ENCODE peak calls at places on chromosomes 6 and 20, in eight cellular contexts. F, U, P, Z, D, N, E and H are unnamed samples.

GRCh38 chr20:20864346-20865096 is 152.1 kb upstream of the RALGAPA2 start:
- DNase-seq in F (no peak), U (no peak), P (no peak), Z (no peak), D (no peak), N (no peak), E (no peak), H (peak)

GRCh38 chr20:31517373-31517772 is 3.1 kb downstream of the HM13 start:
- DNase-seq in F (no peak), U (no peak), P (peak), Z (peak), D (no peak), N (peak), E (no peak), H (peak)

GRCh38 chr20:63002511-63002910 is 4.3 kb downstream of the BHLHE23 start:
- DNase-seq in F (no peak), U (no peak), P (no peak), Z (no peak), D (no peak), N (no peak), E (no peak), H (no peak)

GRCh38 chr6:150844371-150844770 is 21.1 kb upstream of the MTHFD1L start:
- DNase-seq in F (no peak), U (no peak), P (no peak), Z (no peak), D (no peak), N (no peak), E (no peak), H (no peak)

GRCh38 chr6:44925100-44925739 is 402.9 kb upstream of the RUNX2 start:
- DNase-seq in F (peak), U (no peak), P (no peak), Z (no peak), D (no peak), N (no peak), E (peak), H (peak)

GRCh38 chr20:2421247-2421646 is 40.5 kb downstream of the TGM6 start:
- DNase-seq in F (no peak), U (no peak), P (no peak), Z (no peak), D (no peak), N (no peak), E (no peak), H (no peak)

GRCh38 chr6:11779308-11780096 is 899 bp upstream of the ADTRP start:
- DNase-seq in F (no peak), U (no peak), P (peak), Z (peak), D (no peak), N (no peak), E (no peak), H (no peak)

GRCh38 chr20:17430515-17430914 is 100.7 kb downstream of the BFSP1 start:
- DNase-seq in F (no peak), U (no peak), P (no peak), Z (no peak), D (no peak), N (no peak), E (no peak), H (no peak)

GRCh38 chr20:2771631-2772080 is 28.8 kb downstream of the CPXM1 start:
- DNase-seq in F (no peak), U (no peak), P (no peak), Z (no peak), D (no peak), N (no peak), E (no peak), H (peak)

GRCh38 chr20:25000268-25000801 is 7.8 kb upstream of the APMAP start:
- DNase-seq in F (no peak), U (peak), P (peak), Z (peak), D (no peak), N (peak), E (no peak), H (no peak)

GRCh38 chr6:111591901-111592461 is 13.7 kb downstream of the TRAF3IP2 start:
- DNase-seq in F (no peak), U (no peak), P (no peak), Z (no peak), D (no peak), N (peak), E (no peak), H (no peak)

GRCh38 chr6:17397764-17398194 is 4.4 kb downstream of the CAP2 start:
- DNase-seq in F (no peak), U (no peak), P (no peak), Z (no peak), D (no peak), N (peak), E (no peak), H (no peak)

GRCh38 chr6:115783402-115784061 is 277.2 kb downstream of the FRK start:
- DNase-seq in F (no peak), U (no peak), P (no peak), Z (no peak), D (no peak), N (peak), E (no peak), H (no peak)

GRCh38 chr20:24470782-24471582 is 1.6 kb downstream of the SYNDIG1 start:
- DNase-seq in F (no peak), U (no peak), P (no peak), Z (no peak), D (no peak), N (no peak), E (no peak), H (peak)

GRCh38 chr20:52783769-52784168 is 188.4 kb upstream of the TSHZ2 start:
- DNase-seq in F (no peak), U (no peak), P (no peak), Z (no peak), D (no peak), N (no peak), E (no peak), H (peak)

GRCh38 chr6:37225350-37226169 is 32.0 kb upstream of the TBC1D22B start:
- DNase-seq in F (no peak), U (no peak), P (no peak), Z (no peak), D (no peak), N (no peak), E (no peak), H (no peak)

GRCh38 chr6:134550604-134551003 is 232.7 kb upstream of the SGK1 start:
- DNase-seq in F (no peak), U (no peak), P (no peak), Z (no peak), D (no peak), N (peak), E (no peak), H (no peak)

GRCh38 chr6:11232968-11233626 is 629 bp upstream of the NEDD9 start:
- DNase-seq in F (no peak), U (no peak), P (peak), Z (no peak), D (no peak), N (no peak), E (no peak), H (peak)

GRCh38 chr6:109236140-109237081 is 141.1 kb downstream of the CEP57L1 start:
- DNase-seq in F (no peak), U (no peak), P (peak), Z (no peak), D (no peak), N (no peak), E (no peak), H (peak)

GRCh38 chr20:61773081-61773631 is 292.5 kb downstream of the TAF4 start:
- DNase-seq in F (no peak), U (no peak), P (no peak), Z (no peak), D (no peak), N (no peak), E (no peak), H (no peak)

GRCh38 chr6:108710046-108710445 is 138.2 kb upstream of the ARMC2 start:
- DNase-seq in F (no peak), U (no peak), P (no peak), Z (no peak), D (no peak), N (no peak), E (no peak), H (no peak)

GRCh38 chr6:106181664-106182418 is 95.7 kb downstream of the PRDM1 start:
- DNase-seq in F (no peak), U (no peak), P (no peak), Z (no peak), D (no peak), N (peak), E (peak), H (no peak)

GRCh38 chr6:109073344-109074235 is 21.1 kb downstream of the SESN1 start:
- DNase-seq in F (peak), U (no peak), P (no peak), Z (no peak), D (no peak), N (peak), E (peak), H (peak)

GRCh38 chr20:62892348-62893304 is 31.0 kb upstream of the TCFL5 start:
- DNase-seq in F (no peak), U (no peak), P (no peak), Z (no peak), D (no peak), N (no peak), E (no peak), H (no peak)

GRCh38 chr20:62819494-62820174 is 2.8 kb downstream of the COL9A3 start:
- DNase-seq in F (no peak), U (no peak), P (no peak), Z (no peak), D (no peak), N (peak), E (no peak), H (peak)

GRCh38 chr20:34992751-34993417 is 37.2 kb downstream of the MYH7B start:
- DNase-seq in F (no peak), U (no peak), P (no peak), Z (no peak), D (no peak), N (no peak), E (no peak), H (no peak)

GRCh38 chr20:2859330-2860121 is 13.8 kb upstream of the PTPRA start:
- DNase-seq in F (no peak), U (no peak), P (no peak), Z (no peak), D (no peak), N (peak), E (no peak), H (no peak)

GRCh38 chr20:16732506-16733152 is 2.8 kb downstream of the SNRPB2 start:
- DNase-seq in F (no peak), U (no peak), P (no peak), Z (no peak), D (no peak), N (no peak), E (no peak), H (no peak)

GRCh38 chr20:39885975-39886649 is 802.9 kb downstream of the MAFB start:
- DNase-seq in F (no peak), U (no peak), P (peak), Z (peak), D (peak), N (peak), E (no peak), H (peak)

GRCh38 chr6:159594106-159594749 is 98.8 kb downstream of the SOD2 start:
- DNase-seq in F (no peak), U (no peak), P (no peak), Z (no peak), D (no peak), N (peak), E (no peak), H (no peak)

GRCh38 chr20:45060341-45060740 is 40.6 kb downstream of the KCNS1 start:
- DNase-seq in F (no peak), U (no peak), P (no peak), Z (no peak), D (no peak), N (no peak), E (no peak), H (no peak)

GRCh38 chr20:45064812-45065211 is 36.1 kb downstream of the KCNS1 start:
- DNase-seq in F (no peak), U (no peak), P (no peak), Z (no peak), D (no peak), N (no peak), E (no peak), H (no peak)

GRCh38 chr20:45058168-45058850 is 42.6 kb downstream of the KCNS1 start:
- DNase-seq in F (no peak), U (no peak), P (no peak), Z (no peak), D (no peak), N (no peak), E (no peak), H (no peak)

GRCh38 chr20:45059022-45059728 is 41.8 kb downstream of the KCNS1 start:
- DNase-seq in F (no peak), U (no peak), P (no peak), Z (no peak), D (no peak), N (peak), E (no peak), H (no peak)

DNA sequence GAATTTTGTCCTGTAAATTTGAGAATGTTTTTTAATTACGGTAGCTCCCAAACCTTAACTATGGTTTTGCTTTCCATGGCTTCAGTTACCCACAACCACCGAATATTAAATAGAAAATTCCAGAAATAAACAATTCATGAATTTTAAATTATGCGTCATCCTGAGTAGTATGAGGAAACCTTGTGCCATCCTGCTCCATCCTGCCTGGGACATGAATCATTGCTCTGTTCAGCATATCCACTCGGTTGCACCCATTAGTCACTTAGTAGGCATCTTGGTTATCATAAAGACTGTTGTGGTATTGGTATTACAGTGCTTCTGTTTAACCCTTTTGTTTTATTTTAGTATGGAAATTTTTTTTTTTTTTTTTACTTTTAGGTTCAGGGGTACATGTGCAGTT is 39.7 kb downstream of the KCNS1 start:
- DNase-seq in F (no peak), U (no peak), P (no peak), Z (no peak), D (no peak), N (peak), E (no peak), H (no peak)
- H3K4me3 ChIP-seq in F (no peak), U (no peak), P (no peak), Z (no peak), D (no peak), N (no peak), E (no peak), H (no peak)

GRCh38 chr6:162730502-162730901 is 2.7 kb downstream of the PACRG start:
- DNase-seq in F (no peak), U (no peak), P (no peak), Z (no peak), D (no peak), N (no peak), E (no peak), H (no peak)

GRCh38 chr6:162728706-162729105 is 932 bp downstream of the PACRG start:
- DNase-seq in F (no peak), U (no peak), P (no peak), Z (no peak), D (no peak), N (no peak), E (no peak), H (no peak)

GRCh38 chr6:162726997-162727346 is 594 bp downstream of the PRKN start:
- DNase-seq in F (no peak), U (no peak), P (peak), Z (no peak), D (no peak), N (no peak), E (no peak), H (no peak)

GRCh38 chr6:162727347-162728176 is at the start of the genes PACRG and PRKN:
- DNase-seq in F (peak), U (peak), P (peak), Z (peak), D (peak), N (peak), E (peak), H (peak)

DNA sequence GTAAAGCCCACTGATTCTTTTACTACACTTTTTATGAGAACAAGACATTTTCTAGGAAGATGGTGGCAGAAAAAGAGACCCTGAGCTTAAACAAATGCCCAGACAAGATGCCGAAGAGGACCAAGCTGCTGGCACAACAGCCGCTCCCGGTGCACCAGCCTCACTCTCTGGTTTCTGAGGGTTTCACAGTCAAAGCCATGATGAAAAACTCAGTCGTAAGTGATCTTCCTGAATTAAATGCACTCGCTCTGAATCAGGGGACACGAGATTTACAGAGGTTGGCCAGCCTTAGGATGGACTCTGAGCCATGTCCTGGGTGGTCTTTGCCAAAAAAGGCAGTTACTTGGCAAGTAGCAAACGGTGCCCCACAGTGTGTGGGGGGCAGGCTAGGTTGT is 400 bp downstream of the PACRG start:
- DNase-seq in F (no peak), U (no peak), P (no peak), Z (no peak), D (peak), N (no peak), E (no peak), H (no peak)
- H3K4me3 ChIP-seq in F (peak), U (peak), P (peak), Z (peak), D (peak), N (peak), E (peak), H (no peak)

DNA sequence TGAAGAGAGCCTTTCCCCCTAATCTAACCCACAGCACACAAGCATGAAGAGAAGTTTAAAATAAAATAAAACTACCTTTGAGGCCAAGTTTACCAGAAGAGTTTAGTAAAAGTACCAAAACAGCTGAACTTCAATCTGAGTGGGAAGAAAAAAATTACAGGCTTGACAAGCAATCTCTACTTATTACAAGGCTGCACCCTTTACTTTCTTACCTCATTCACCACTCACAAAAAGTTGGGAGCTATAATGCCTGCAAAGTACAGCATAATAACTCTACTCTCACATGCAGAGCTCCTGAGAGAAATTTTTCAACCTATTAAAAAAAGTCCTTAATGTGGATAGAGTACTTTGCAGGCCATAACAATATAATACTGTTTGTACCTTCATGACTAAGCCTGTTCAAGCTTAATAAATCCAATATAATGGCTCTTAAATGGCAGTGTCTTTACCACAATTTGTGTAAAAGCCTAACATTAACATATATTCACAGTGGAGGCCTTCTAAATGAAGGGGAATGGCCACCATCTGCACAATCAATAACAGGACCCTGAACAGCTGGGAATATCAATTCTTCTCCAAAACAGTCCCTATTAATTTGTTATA is 103.1 kb downstream of the DST start:
- DNase-seq in F (no peak), U (no peak), P (no peak), Z (no peak), D (no peak), N (no peak), E (no peak), H (no peak)
- H3K4me3 ChIP-seq in F (no peak), U (peak), P (peak), Z (peak), D (peak), N (peak), E (no peak), H (no peak)

GRCh38 chr6:90044833-90045337 is 150.6 kb downstream of the GJA10 start:
- DNase-seq in F (no peak), U (no peak), P (no peak), Z (no peak), D (no peak), N (no peak), E (no peak), H (no peak)
- H3K4me3 ChIP-seq in F (no peak), U (no peak), P (no peak), Z (no peak), D (no peak), N (no peak), E (no peak), H (no peak)